ENCODE peak calls at places on chromosomes 3 and 15, in seven cellular contexts. One of them, this sample, is unnamed.

GRCh38 chr3:65901236-65901635 is 137.5 kb downstream of the MAGI1 start:
- DNase-seq in AG10803: peak; percentile 46
- DNase-seq in MCF 10A: no peak
- DNase-seq in stomach: no peak
- DNase-seq in heart right ventricle: no peak
- DNase-seq in RWPE1: peak; percentile 14
- DNase-seq in esophagus squamous epithelium: no peak
- DNase-seq in this sample: no peak

GRCh38 chr3:134253475-134254231 is 3.0 kb upstream of the RYK start:
- DNase-seq in AG10803: no peak
- DNase-seq in MCF 10A: no peak
- DNase-seq in stomach: no peak
- DNase-seq in heart right ventricle: no peak
- DNase-seq in RWPE1: no peak
- DNase-seq in esophagus squamous epithelium: no peak
- DNase-seq in this sample: no peak

GRCh38 chr15:96225642-96226259 is 104.7 kb upstream of the NR2F2 start:
- DNase-seq in AG10803: no peak
- DNase-seq in MCF 10A: peak; percentile 17
- DNase-seq in stomach: no peak
- DNase-seq in heart right ventricle: no peak
- DNase-seq in RWPE1: no peak
- DNase-seq in esophagus squamous epithelium: no peak
- DNase-seq in this sample: no peak

GRCh38 chr3:126488205-126488604 is 12.5 kb upstream of the ZXDC start:
- DNase-seq in AG10803: no peak
- DNase-seq in MCF 10A: no peak
- DNase-seq in stomach: no peak
- DNase-seq in heart right ventricle: no peak
- DNase-seq in RWPE1: no peak
- DNase-seq in esophagus squamous epithelium: no peak
- DNase-seq in this sample: no peak

GRCh38 chr3:58462829-58463180 is 29.1 kb upstream of the KCTD6 start:
- DNase-seq in AG10803: no peak
- DNase-seq in MCF 10A: no peak
- DNase-seq in stomach: no peak
- DNase-seq in heart right ventricle: no peak
- DNase-seq in RWPE1: no peak
- DNase-seq in esophagus squamous epithelium: no peak
- DNase-seq in this sample: no peak

GRCh38 chr15:74651251-74651741 is 35.7 kb downstream of the CLK3 start:
- DNase-seq in AG10803: peak; percentile 67
- DNase-seq in MCF 10A: no peak
- DNase-seq in stomach: no peak
- DNase-seq in heart right ventricle: no peak
- DNase-seq in RWPE1: no peak
- DNase-seq in esophagus squamous epithelium: no peak
- DNase-seq in this sample: no peak

GRCh38 chr3:39147711-39148115 is 5.7 kb downstream of the CSRNP1 start:
- DNase-seq in AG10803: peak; percentile 45
- DNase-seq in MCF 10A: no peak
- DNase-seq in stomach: no peak
- DNase-seq in heart right ventricle: peak; percentile 63
- DNase-seq in RWPE1: no peak
- DNase-seq in esophagus squamous epithelium: no peak
- DNase-seq in this sample: no peak

GRCh38 chr3:42014443-42014945 is 52.6 kb upstream of the ULK4 start:
- DNase-seq in AG10803: no peak
- DNase-seq in MCF 10A: no peak
- DNase-seq in stomach: no peak
- DNase-seq in heart right ventricle: no peak
- DNase-seq in RWPE1: no peak
- DNase-seq in esophagus squamous epithelium: no peak
- DNase-seq in this sample: no peak

GRCh38 chr3:195893121-195893449 is 15.3 kb downstream of the TNK2 start:
- DNase-seq in AG10803: no peak
- DNase-seq in MCF 10A: no peak
- DNase-seq in stomach: no peak
- DNase-seq in heart right ventricle: peak; percentile 69
- DNase-seq in RWPE1: no peak
- DNase-seq in esophagus squamous epithelium: no peak
- DNase-seq in this sample: no peak

GRCh38 chr15:74222705-74223104 is 13.4 kb upstream of the CCDC33 start:
- DNase-seq in AG10803: no peak
- DNase-seq in MCF 10A: no peak
- DNase-seq in stomach: no peak
- DNase-seq in heart right ventricle: no peak
- DNase-seq in RWPE1: no peak
- DNase-seq in esophagus squamous epithelium: no peak
- DNase-seq in this sample: no peak

GRCh38 chr3:184334470-184335158 is 2.8 kb upstream of the FAM131A start:
- DNase-seq in AG10803: peak; percentile 67
- DNase-seq in MCF 10A: peak; percentile 33
- DNase-seq in stomach: no peak
- DNase-seq in heart right ventricle: no peak
- DNase-seq in RWPE1: no peak
- DNase-seq in esophagus squamous epithelium: no peak
- DNase-seq in this sample: no peak

GRCh38 chr3:124791639-124792111 is 61.4 kb downstream of the UMPS start:
- DNase-seq in AG10803: peak; percentile 100
- DNase-seq in MCF 10A: no peak
- DNase-seq in stomach: no peak
- DNase-seq in heart right ventricle: peak; percentile 36
- DNase-seq in RWPE1: no peak
- DNase-seq in esophagus squamous epithelium: no peak
- DNase-seq in this sample: no peak

GRCh38 chr3:99402755-99403154 is 235.6 kb upstream of the COL8A1 start:
- DNase-seq in AG10803: no peak
- DNase-seq in MCF 10A: no peak
- DNase-seq in stomach: no peak
- DNase-seq in heart right ventricle: no peak
- DNase-seq in RWPE1: no peak
- DNase-seq in esophagus squamous epithelium: no peak
- DNase-seq in this sample: no peak

GRCh38 chr3:189363856-189364255 is 192.1 kb downstream of the TPRG1 start:
- DNase-seq in AG10803: peak; percentile 43
- DNase-seq in MCF 10A: peak; percentile 49
- DNase-seq in stomach: no peak
- DNase-seq in heart right ventricle: peak; percentile 5
- DNase-seq in RWPE1: no peak
- DNase-seq in esophagus squamous epithelium: no peak
- DNase-seq in this sample: no peak

GRCh38 chr3:43752908-43753307 is 62.2 kb downstream of the ABHD5 start:
- DNase-seq in AG10803: no peak
- DNase-seq in MCF 10A: no peak
- DNase-seq in stomach: no peak
- DNase-seq in heart right ventricle: no peak
- DNase-seq in RWPE1: no peak
- DNase-seq in esophagus squamous epithelium: no peak
- DNase-seq in this sample: no peak

GRCh38 chr3:43742935-43743334 is 52.2 kb downstream of the ABHD5 start:
- DNase-seq in AG10803: peak; percentile 39
- DNase-seq in MCF 10A: peak; percentile 28
- DNase-seq in stomach: no peak
- DNase-seq in heart right ventricle: no peak
- DNase-seq in RWPE1: no peak
- DNase-seq in esophagus squamous epithelium: no peak
- DNase-seq in this sample: no peak

GRCh38 chr3:43753743-43754142 is 63.0 kb downstream of the ABHD5 start:
- DNase-seq in AG10803: peak; percentile 55
- DNase-seq in MCF 10A: no peak
- DNase-seq in stomach: no peak
- DNase-seq in heart right ventricle: no peak
- DNase-seq in RWPE1: peak; percentile 56
- DNase-seq in esophagus squamous epithelium: no peak
- DNase-seq in this sample: no peak

GRCh38 chr3:43747641-43748040 is 56.9 kb downstream of the ABHD5 start:
- DNase-seq in AG10803: peak; percentile 20
- DNase-seq in MCF 10A: no peak
- DNase-seq in stomach: no peak
- DNase-seq in heart right ventricle: no peak
- DNase-seq in RWPE1: no peak
- DNase-seq in esophagus squamous epithelium: no peak
- DNase-seq in this sample: no peak

GRCh38 chr3:43748179-43748578 is 57.4 kb downstream of the ABHD5 start:
- DNase-seq in AG10803: peak; percentile 42
- DNase-seq in MCF 10A: peak; percentile 51
- DNase-seq in stomach: no peak
- DNase-seq in heart right ventricle: no peak
- DNase-seq in RWPE1: peak; percentile 16
- DNase-seq in esophagus squamous epithelium: no peak
- DNase-seq in this sample: no peak
- TF ChIP-seq CTCF in AG10803: peak; percentile 6
- TF ChIP-seq CTCF in MCF 10A: no peak
- TF ChIP-seq CTCF in stomach: no peak
- TF ChIP-seq CTCF in heart right ventricle: no peak
- TF ChIP-seq CTCF in RWPE1: no peak
- TF ChIP-seq CTCF in esophagus squamous epithelium: no peak
- TF ChIP-seq CTCF in this sample: no peak

DNA sequence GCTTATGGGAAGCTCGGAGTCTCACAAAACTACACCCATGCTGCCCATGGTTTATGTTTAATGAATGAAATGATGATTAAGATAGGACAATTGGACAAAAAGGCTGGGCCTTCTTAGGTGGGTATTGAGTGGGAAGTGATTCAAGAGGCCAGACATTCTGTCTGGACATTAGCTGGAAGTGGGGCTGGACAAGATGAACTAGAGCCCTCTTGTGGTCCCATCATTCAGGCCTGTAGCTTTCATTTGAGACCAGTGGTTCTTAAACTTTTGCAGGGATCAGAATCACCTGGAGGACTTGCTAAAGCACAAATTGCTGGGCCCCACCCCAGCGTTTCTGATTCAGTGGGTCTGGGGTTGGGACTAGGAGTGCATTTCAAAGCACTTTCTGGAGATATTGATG is 290.4 kb upstream of the CTDSPL start:
- DNase-seq in AG10803: no peak
- DNase-seq in MCF 10A: no peak
- DNase-seq in stomach: no peak
- DNase-seq in heart right ventricle: no peak
- DNase-seq in RWPE1: no peak
- DNase-seq in esophagus squamous epithelium: no peak
- DNase-seq in this sample: no peak
- TF ChIP-seq CTCF in AG10803: peak; percentile 18
- TF ChIP-seq CTCF in MCF 10A: no peak
- TF ChIP-seq CTCF in stomach: no peak
- TF ChIP-seq CTCF in heart right ventricle: peak; percentile 47
- TF ChIP-seq CTCF in RWPE1: no peak
- TF ChIP-seq CTCF in esophagus squamous epithelium: no peak
- TF ChIP-seq CTCF in this sample: no peak

GRCh38 chr15:46502668-46503067 is 867.8 kb downstream of the SQOR start:
- DNase-seq in AG10803: no peak
- DNase-seq in MCF 10A: no peak
- DNase-seq in stomach: no peak
- DNase-seq in heart right ventricle: no peak
- DNase-seq in RWPE1: no peak
- DNase-seq in esophagus squamous epithelium: no peak
- DNase-seq in this sample: no peak
- TF ChIP-seq CTCF in AG10803: peak; percentile 53
- TF ChIP-seq CTCF in MCF 10A: peak; percentile 42
- TF ChIP-seq CTCF in stomach: no peak
- TF ChIP-seq CTCF in heart right ventricle: peak; percentile 41
- TF ChIP-seq CTCF in RWPE1: no peak
- TF ChIP-seq CTCF in esophagus squamous epithelium: no peak
- TF ChIP-seq CTCF in this sample: no peak

DNA sequence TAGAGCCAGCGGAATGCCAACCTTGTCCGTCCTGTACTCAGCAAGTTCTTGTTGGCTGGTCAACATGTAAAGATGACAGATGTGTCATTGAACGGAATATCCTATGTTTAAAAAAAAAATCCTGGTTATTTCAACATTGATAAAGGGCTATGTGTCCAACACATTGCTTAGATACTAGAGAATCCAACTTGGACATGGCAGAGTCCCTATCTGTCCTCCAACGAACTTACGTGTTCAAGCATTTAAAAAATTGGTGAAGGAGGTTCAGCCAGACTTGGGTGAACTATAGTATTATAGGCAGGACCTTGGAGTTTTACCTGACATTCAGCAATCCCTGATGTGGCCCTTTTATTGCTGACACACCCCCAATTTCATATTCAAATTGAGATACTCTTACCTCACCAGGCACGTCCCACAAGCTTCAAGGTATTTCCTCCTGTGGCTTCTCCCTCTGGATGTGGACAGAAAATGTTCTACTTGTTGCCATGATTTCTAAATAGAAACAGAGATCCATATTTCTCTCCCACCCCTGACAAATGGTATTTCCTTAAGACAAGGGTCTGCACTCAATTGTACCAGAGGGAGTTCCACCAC is 207.8 kb upstream of the TPM1 start:
- DNase-seq in AG10803: no peak
- DNase-seq in MCF 10A: no peak
- DNase-seq in stomach: no peak
- DNase-seq in heart right ventricle: no peak
- DNase-seq in RWPE1: no peak
- DNase-seq in esophagus squamous epithelium: no peak
- DNase-seq in this sample: no peak
- TF ChIP-seq CTCF in AG10803: no peak
- TF ChIP-seq CTCF in MCF 10A: no peak
- TF ChIP-seq CTCF in stomach: no peak
- TF ChIP-seq CTCF in heart right ventricle: no peak
- TF ChIP-seq CTCF in RWPE1: no peak
- TF ChIP-seq CTCF in esophagus squamous epithelium: no peak
- TF ChIP-seq CTCF in this sample: no peak

GRCh38 chr15:91329914-91330313 is 229.9 kb downstream of the SV2B start:
- DNase-seq in AG10803: no peak
- DNase-seq in MCF 10A: no peak
- DNase-seq in stomach: no peak
- DNase-seq in heart right ventricle: no peak
- DNase-seq in RWPE1: no peak
- DNase-seq in esophagus squamous epithelium: no peak
- DNase-seq in this sample: no peak

GRCh38 chr15:91336691-91337090 is 236.6 kb downstream of the SV2B start:
- DNase-seq in AG10803: no peak
- DNase-seq in MCF 10A: no peak
- DNase-seq in stomach: no peak
- DNase-seq in heart right ventricle: no peak
- DNase-seq in RWPE1: no peak
- DNase-seq in esophagus squamous epithelium: no peak
- DNase-seq in this sample: no peak

GRCh38 chr15:91338763-91339162 is 238.7 kb downstream of the SV2B start:
- DNase-seq in AG10803: peak; percentile 14
- DNase-seq in MCF 10A: peak; percentile 48
- DNase-seq in stomach: no peak
- DNase-seq in heart right ventricle: no peak
- DNase-seq in RWPE1: peak; percentile 12
- DNase-seq in esophagus squamous epithelium: no peak
- DNase-seq in this sample: no peak

GRCh38 chr15:91335702-91336101 is 235.6 kb downstream of the SV2B start:
- DNase-seq in AG10803: no peak
- DNase-seq in MCF 10A: no peak
- DNase-seq in stomach: no peak
- DNase-seq in heart right ventricle: no peak
- DNase-seq in RWPE1: no peak
- DNase-seq in esophagus squamous epithelium: no peak
- DNase-seq in this sample: no peak
- TF ChIP-seq CTCF in AG10803: no peak
- TF ChIP-seq CTCF in MCF 10A: no peak
- TF ChIP-seq CTCF in stomach: no peak
- TF ChIP-seq CTCF in heart right ventricle: no peak
- TF ChIP-seq CTCF in RWPE1: no peak
- TF ChIP-seq CTCF in esophagus squamous epithelium: no peak
- TF ChIP-seq CTCF in this sample: no peak